ENCODE peak calls at places on chromosome X, in six cellular contexts. A, V, E, P, N and K are unnamed samples.

GRCh38 chrX:74911494-74911893 is 13.8 kb downstream of the NEXMIF start:
- DNase-seq in A (no peak), V (no peak), E (no peak), P (no peak), N (no peak), K (no peak)

GRCh38 chrX:39507034-39507433 is 590.7 kb downstream of the BCOR start:
- DNase-seq in A (no peak), V (no peak), E (no peak), P (no peak), N (no peak), K (no peak)

GRCh38 chrX:128458888-128459287 is 406.7 kb upstream of the ACTRT1 start:
- DNase-seq in A (no peak), V (no peak), E (no peak), P (no peak), N (no peak), K (no peak)

GRCh38 chrX:133869270-133869669 is 116.1 kb downstream of the GPC3 start:
- DNase-seq in A (no peak), V (no peak), E (no peak), P (no peak), N (no peak), K (no peak)

GRCh38 chrX:1452497-1453389 is at the start of gene ASMTL:
- DNase-seq in A (peak; percentile 100), V (peak; percentile 91), E (peak; percentile 100), P (peak; percentile 93), N (peak; percentile 91), K (peak; percentile 94)

GRCh38 chrX:121160987-121161386 is 113.6 kb downstream of the GLUD2 start:
- DNase-seq in A (no peak), V (no peak), E (no peak), P (no peak), N (peak; percentile 31), K (peak; percentile 9)

GRCh38 chrX:68999351-68999750 is 165.9 kb downstream of the PJA1 start:
- DNase-seq in A (no peak), V (peak; percentile 18), E (no peak), P (no peak), N (no peak), K (no peak)

GRCh38 chrX:103012945-103013344 is 51.0 kb downstream of the BEX1 start:
- DNase-seq in A (no peak), V (no peak), E (no peak), P (no peak), N (no peak), K (no peak)

GRCh38 chrX:2894885-2895292 is 34.2 kb downstream of the ARSD start:
- DNase-seq in A (no peak), V (no peak), E (no peak), P (peak; percentile 37), N (no peak), K (peak; percentile 29)

GRCh38 chrX:74419861-74420193 is 1.5 kb upstream of the SLC16A2 start:
- DNase-seq in A (no peak), V (no peak), E (no peak), P (no peak), N (no peak), K (no peak)

GRCh38 chrX:135737361-135738071 is 24.1 kb downstream of the CT45A1 start:
- DNase-seq in A (no peak), V (peak; percentile 0), E (no peak), P (no peak), N (no peak), K (no peak)

GRCh38 chrX:39201305-39201990 is 400.2 kb downstream of the MID1IP1 start:
- DNase-seq in A (no peak), V (no peak), E (no peak), P (no peak), N (no peak), K (peak; percentile 5)

GRCh38 chrX:107718156-107718621 is 57.4 kb downstream of the TSC22D3 start:
- DNase-seq in A (peak; percentile 78), V (peak; percentile 71), E (peak; percentile 71), P (peak; percentile 44), N (no peak), K (peak; percentile 72)

GRCh38 chrX:94162971-94163370 is 489.0 kb downstream of the FAM133A start:
- DNase-seq in A (no peak), V (no peak), E (no peak), P (no peak), N (no peak), K (no peak)

GRCh38 chrX:150211988-150212387 is 151.1 kb upstream of the MAMLD1 start:
- DNase-seq in A (no peak), V (no peak), E (no peak), P (no peak), N (no peak), K (no peak)

GRCh38 chrX:118570209-118570608 is 74.6 kb downstream of the DOCK11 start:
- DNase-seq in A (no peak), V (no peak), E (no peak), P (no peak), N (no peak), K (no peak)

GRCh38 chrX:28988246-28988645 is 401.0 kb downstream of the IL1RAPL1 start:
- DNase-seq in A (no peak), V (no peak), E (no peak), P (no peak), N (no peak), K (no peak)

GRCh38 chrX:20267924-20268701 is 1.4 kb upstream of the RPS6KA3 start:
- DNase-seq in A (peak; percentile 59), V (no peak), E (peak; percentile 63), P (no peak), N (no peak), K (no peak)

GRCh38 chrX:40152706-40153334 is 55.1 kb upstream of the BCOR start:
- DNase-seq in A (no peak), V (no peak), E (no peak), P (no peak), N (no peak), K (no peak)

GRCh38 chrX:2495595-2495994 is 5.2 kb downstream of the DHRSX start:
- DNase-seq in A (no peak), V (no peak), E (no peak), P (no peak), N (no peak), K (no peak)

GRCh38 chrX:12138366-12139313 is at the start of gene FRMPD4:
- DNase-seq in A (peak; percentile 56), V (no peak), E (peak; percentile 57), P (no peak), N (no peak), K (no peak)

GRCh38 chrX:24426921-24427746 is 38.0 kb upstream of the PDK3 start:
- DNase-seq in A (no peak), V (no peak), E (no peak), P (peak; percentile 5), N (no peak), K (no peak)

GRCh38 chrX:70664726-70665125 is 220.1 kb downstream of the DLG3 start:
- DNase-seq in A (no peak), V (peak; percentile 16), E (no peak), P (peak; percentile 19), N (no peak), K (peak; percentile 8)

DNA sequence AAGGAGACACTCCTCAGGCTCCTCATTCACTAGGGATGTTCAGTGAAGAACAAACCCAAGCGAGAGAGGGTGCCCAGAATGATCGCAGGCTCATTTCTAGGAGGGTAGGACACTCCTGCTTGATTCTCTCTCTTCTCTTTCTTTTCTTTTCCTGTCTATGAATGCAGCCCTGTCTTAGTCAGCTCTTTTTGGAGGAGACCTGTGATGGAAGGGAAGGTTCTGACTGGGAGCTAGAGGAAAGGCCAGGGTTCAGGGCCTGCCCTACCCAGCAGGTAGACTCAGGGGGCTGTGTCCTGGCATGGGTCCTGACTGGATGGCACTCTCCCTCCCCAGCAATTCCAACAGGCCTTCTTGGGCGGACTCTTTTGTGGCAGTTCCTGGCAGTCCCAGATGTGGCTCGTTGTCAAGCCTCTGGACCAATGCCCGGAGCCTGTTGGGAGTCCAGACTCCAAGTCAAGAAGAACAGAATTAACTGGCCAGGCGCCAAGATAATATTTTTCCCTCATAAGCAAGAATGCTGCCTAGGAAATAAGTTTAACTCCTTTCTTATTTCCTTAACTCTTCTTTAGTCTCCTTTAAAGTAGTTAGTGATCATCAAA is 139.4 kb upstream of the SCML1 start:
- DNase-seq in A (no peak), V (no peak), E (no peak), P (no peak), N (no peak), K (no peak)
- TF ChIP-seq ATF3 in A (no peak), V (no peak), E (no peak), P (no peak), N (no peak), K (no peak)

GRCh38 chrX:138914751-138915150 is 203.2 kb upstream of the FGF13 start:
- DNase-seq in A (no peak), V (no peak), E (no peak), P (no peak), N (no peak), K (no peak)

GRCh38 chrX:138921031-138921430 is 209.5 kb upstream of the FGF13 start:
- DNase-seq in A (no peak), V (no peak), E (no peak), P (no peak), N (no peak), K (no peak)

DNA sequence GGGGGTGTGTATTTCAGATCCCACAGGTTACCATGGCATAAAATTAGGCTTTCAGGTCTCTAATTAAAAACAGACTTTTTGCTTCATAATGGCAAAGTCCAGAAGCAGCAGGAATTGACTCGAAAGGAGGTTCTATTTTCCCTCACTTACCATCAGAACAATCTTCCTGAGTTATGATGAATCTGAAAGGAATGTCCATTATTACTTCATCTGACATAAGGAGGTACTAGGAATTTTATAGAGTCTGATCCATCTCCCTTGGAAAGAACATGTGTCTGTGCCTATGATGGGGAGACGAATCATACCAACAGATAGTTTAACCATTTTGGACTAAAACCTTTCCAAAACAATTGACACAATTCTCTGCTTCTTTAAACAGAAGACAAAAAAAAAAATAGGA is 206.3 kb upstream of the FGF13 start:
- DNase-seq in A (no peak), V (no peak), E (no peak), P (no peak), N (no peak), K (no peak)
- TF ChIP-seq ATF3 in A (no peak), V (no peak), E (no peak), P (no peak), N (no peak), K (no peak)

GRCh38 chrX:125533352-125533751 is 213.7 kb downstream of the TEX13C start:
- DNase-seq in A (no peak), V (no peak), E (no peak), P (no peak), N (no peak), K (no peak)
- TF ChIP-seq ATF3 in A (no peak), V (no peak), E (no peak), P (no peak), N (no peak), K (no peak)

GRCh38 chrX:10769696-10770619 is 149.6 kb upstream of the MID1 start:
- DNase-seq in A (no peak), V (no peak), E (no peak), P (no peak), N (no peak), K (no peak)
- TF ChIP-seq ATF3 in A (no peak), V (no peak), E (no peak), P (no peak), N (no peak), K (no peak)

GRCh38 chrX:131841496-131842410 is 181.3 kb upstream of the STK26 start:
- DNase-seq in A (peak; percentile 29), V (peak; percentile 40), E (peak; percentile 49), P (peak; percentile 50), N (no peak), K (peak; percentile 65)

GRCh38 chrX:131840799-131841495 is 182.2 kb upstream of the STK26 start:
- DNase-seq in A (no peak), V (no peak), E (no peak), P (no peak), N (no peak), K (no peak)

GRCh38 chrX:131836161-131836560 is 186.9 kb upstream of the STK26 start:
- DNase-seq in A (no peak), V (no peak), E (no peak), P (no peak), N (no peak), K (no peak)

GRCh38 chrX:131837325-131837724 is 185.8 kb upstream of the STK26 start:
- DNase-seq in A (no peak), V (no peak), E (no peak), P (no peak), N (no peak), K (no peak)
- TF ChIP-seq ATF3 in A (no peak), V (no peak), E (no peak), P (no peak), N (no peak), K (no peak)